ENCODE peak calls at places on chromosomes 16 and 17, in five cellular contexts. G is PC-3; U is CD8-positive, alpha-beta T cell; X is effector memory CD4-positive, alpha-beta T cell; I is neural progenitor cell. E is an unnamed sample.

GRCh38 chr17:39887078-39887477 is 19.1 kb downstream of the ZPBP2 start:
- DNase-seq in G (no peak), U (no peak), X (no peak), I (no peak), E (no peak)

GRCh38 chr17:160336-160735 is 21.1 kb downstream of the DOC2B start:
- DNase-seq in G (no peak), U (no peak), X (no peak), I (no peak), E (no peak)

GRCh38 chr16:16014329-16015224 is 65.2 kb downstream of the ABCC1 start:
- DNase-seq in G (peak; percentile 88), U (no peak), X (no peak), I (no peak), E (no peak)

GRCh38 chr16:80924372-80924978 is 82.2 kb downstream of the CMC2 start:
- DNase-seq in G (peak; percentile 51), U (no peak), X (no peak), I (peak; percentile 80), E (no peak)

GRCh38 chr17:17181666-17182600 is 24.2 kb downstream of the PLD6 start:
- DNase-seq in G (no peak), U (peak; percentile 28), X (peak; percentile 22), I (no peak), E (peak; percentile 54)

GRCh38 chr17:14336418-14336817 is 35.5 kb downstream of the HS3ST3B1 start:
- DNase-seq in G (no peak), U (no peak), X (no peak), I (no peak), E (no peak)

GRCh38 chr16:15975172-15975571 is 25.8 kb downstream of the ABCC1 start:
- DNase-seq in G (no peak), U (no peak), X (no peak), I (no peak), E (no peak)

GRCh38 chr16:11685844-11686618 is 17.8 kb downstream of the SNN start:
- DNase-seq in G (peak; percentile 17), U (no peak), X (no peak), I (no peak), E (no peak)

GRCh38 chr16:64416232-64417010 is 705.4 kb downstream of the CDH11 start:
- DNase-seq in G (peak; percentile 39), U (no peak), X (no peak), I (no peak), E (no peak)

DNA sequence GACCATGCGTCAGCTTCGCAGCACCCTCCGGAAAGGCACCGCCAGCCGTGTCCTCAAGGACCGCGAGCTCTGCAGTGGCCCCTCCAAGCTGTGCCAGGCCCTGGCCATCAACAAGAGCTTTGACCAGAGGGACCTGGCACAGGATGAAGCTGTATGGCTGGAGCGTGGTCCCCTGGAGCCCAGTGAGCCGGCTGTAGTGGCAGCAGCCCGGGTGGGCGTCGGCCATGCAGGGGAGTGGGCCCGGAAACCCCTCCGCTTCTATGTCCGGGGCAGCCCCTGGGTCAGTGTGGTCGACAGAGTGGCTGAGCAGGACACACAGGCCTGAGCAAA is 7.4 kb downstream of the MPG start:
- DNase-seq in G (no peak), U (no peak), X (no peak), I (no peak), E (no peak)
- H3K36me3 ChIP-seq in G (no peaks in the 10 kb centered on the region), U (peaks cover 17% of the 10 kb centered on the region), X (peaks cover 23% of the 10 kb centered on the region), I (no peaks in the 10 kb centered on the region), E (no peaks in the 10 kb centered on the region)

GRCh38 chr17:32558328-32558955 is 71.6 kb downstream of the CDK5R1 start:
- DNase-seq in G (no peak), U (no peak), X (no peak), I (no peak), E (no peak)
- H3K27ac ChIP-seq in G (no peak overlapping the region), U (no peak overlapping the region), X (no peak overlapping the region), I (no peak overlapping the region), E (no peak overlapping the region)

GRCh38 chr17:68429881-68430280 is 27.4 kb downstream of the WIPI1 start:
- DNase-seq in G (no peak), U (no peak), X (no peak), I (no peak), E (no peak)
- H3K36me3 ChIP-seq in G (no peaks in the 10 kb centered on the region), U (no peaks in the 10 kb centered on the region), X (peaks cover 22% of the 10 kb centered on the region), I (no peaks in the 10 kb centered on the region), E (no peaks in the 10 kb centered on the region)

DNA sequence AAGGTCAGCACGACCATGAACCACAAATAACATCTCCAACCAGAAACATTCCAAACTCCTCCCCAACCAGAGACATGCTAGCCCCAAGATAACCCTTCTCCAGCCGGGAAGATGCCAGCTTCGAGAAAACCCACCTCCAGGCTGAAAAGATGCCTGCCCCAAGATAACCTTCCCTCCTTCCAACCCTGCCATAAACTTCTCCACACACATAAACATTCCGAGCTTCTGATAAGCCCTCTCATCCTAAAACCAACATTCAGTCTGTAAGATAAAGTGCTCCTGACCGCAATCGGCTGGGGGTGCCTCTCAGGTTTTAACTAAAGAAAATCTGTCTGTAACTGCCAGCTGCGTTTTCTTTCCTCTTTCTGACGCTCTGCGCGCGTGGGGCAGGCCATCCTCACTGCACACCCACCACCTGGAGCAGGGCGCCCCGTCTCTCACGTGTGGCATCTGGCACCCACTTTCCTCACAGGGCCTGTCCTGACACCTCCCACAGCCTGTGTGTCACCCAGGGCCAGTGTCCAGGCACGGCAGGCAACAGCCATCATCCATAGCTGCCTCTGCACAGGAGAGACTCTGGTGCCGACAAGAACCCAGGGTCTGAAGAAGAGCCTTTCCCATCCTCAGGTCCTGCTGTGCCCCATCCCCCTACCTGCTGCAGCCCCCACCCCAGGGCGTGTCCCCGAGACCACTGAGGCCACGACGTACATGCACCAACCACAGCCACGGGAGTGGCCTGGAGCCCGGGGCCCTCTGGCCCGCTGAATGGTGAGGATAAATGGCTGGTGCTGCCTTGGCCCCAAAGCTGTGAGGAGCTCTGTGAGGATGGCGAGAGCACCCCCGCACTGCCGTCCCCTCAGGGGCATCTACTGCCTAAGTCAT is 3.7 kb downstream of the TEPSIN start:
- DNase-seq in G (no peak), U (no peak), X (no peak), I (no peak), E (no peak)
- H3K27ac ChIP-seq in G (no peak overlapping the region), U (no peak overlapping the region), X (no peak overlapping the region), I (no peak overlapping the region), E (no peak overlapping the region)

GRCh38 chr17:47928415-47928814 is 13.0 kb upstream of the PNPO start:
- DNase-seq in G (no peak), U (no peak), X (no peak), I (no peak), E (no peak)
- H3K36me3 ChIP-seq in G (peaks cover 6% of the 10 kb centered on the region), U (peaks cover 40% of the 10 kb centered on the region), X (peaks cover 67% of the 10 kb centered on the region), I (no peaks in the 10 kb centered on the region), E (peaks cover 37% of the 10 kb centered on the region)